ENCODE peak calls at places on chromosomes 1 and 21, in nine cellular contexts. C, P, O, U, B, E, V, W and S are unnamed samples.
A peak's percentile ranks its signal among the peaks of the same experiment; 100 is the strongest.

GRCh38 chr21:42233067-42233981 is 14.4 kb downstream of the ABCG1 start:
- DNase-seq in O (no peak), E (no peak), B (peak; percentile 60), V (peak; percentile 76), C (no peak), W (peak; percentile 95), P (peak; percentile 16), U (peak; percentile 90), S (no peak)

GRCh38 chr1:232937741-232938375 is 12.6 kb upstream of the NTPCR start:
- DNase-seq in B (no peak), E (no peak), C (no peak), O (no peak), W (no peak), V (no peak), U (no peak), P (no peak), S (no peak)

GRCh38 chr1:15802234-15802965 is 5.0 kb downstream of the UQCRHL start:
- DNase-seq in V (no peak), B (no peak), C (no peak), W (no peak), O (no peak), U (no peak), P (no peak), E (no peak), S (no peak)

GRCh38 chr1:32701951-32702598 is 495 bp downstream of the SYNC start:
- DNase-seq in B (no peak), E (no peak), P (peak; percentile 23), W (peak; percentile 22), O (peak; percentile 54), V (peak; percentile 48), C (no peak), U (no peak), S (no peak)

GRCh38 chr1:30908446-30908885 is at the start of gene SDC3:
- DNase-seq in U (no peak), O (no peak), W (no peak), P (no peak), B (no peak), C (no peak), V (peak; percentile 48), E (peak; percentile 41), S (no peak)

GRCh38 chr1:51156752-51157151 is 54.7 kb downstream of the C1orf185 start:
- DNase-seq in C (no peak), O (no peak), W (no peak), E (no peak), B (no peak), U (no peak), V (no peak), P (no peak), S (no peak)

GRCh38 chr1:32372149-32372756 is 9.9 kb downstream of the TSSK3 start:
- DNase-seq in P (no peak), C (no peak), O (no peak), B (no peak), U (no peak), E (no peak), W (no peak), V (no peak), S (no peak)

GRCh38 chr1:206738370-206739366 is 31.9 kb upstream of the IL19 start:
- DNase-seq in C (no peak), V (no peak), B (no peak), O (no peak), W (no peak), U (no peak), P (peak; percentile 27), E (no peak), S (no peak)

GRCh38 chr1:201719812-201720521 is 109.0 kb upstream of the IPO9 start:
- DNase-seq in P (peak; percentile 96), E (peak; percentile 81), W (peak; percentile 69), O (no peak), B (peak; percentile 81), U (peak; percentile 92), C (peak; percentile 92), V (peak; percentile 81), S (no peak)

GRCh38 chr1:23742670-23743286 is 493 bp upstream of the ELOA start:
- DNase-seq in W (no peak), B (no peak), V (no peak), C (no peak), O (peak; percentile 51), P (no peak), E (peak; percentile 46), U (no peak), S (no peak)

GRCh38 chr1:76330993-76331603 is 256.6 kb downstream of the ST6GALNAC3 start:
- DNase-seq in V (no peak), P (peak; percentile 79), B (no peak), C (peak; percentile 27), E (no peak), U (no peak), W (no peak), O (no peak), S (peak; percentile 21)

GRCh38 chr1:221439734-221440436 is 302.0 kb downstream of the DUSP10 start:
- DNase-seq in W (no peak), B (no peak), V (no peak), E (no peak), U (no peak), O (peak; percentile 80), C (peak; percentile 78), P (peak; percentile 94), S (peak; percentile 96)

GRCh38 chr1:211527006-211527405 is 35.0 kb upstream of the RD3 start:
- DNase-seq in C (no peak), E (no peak), W (no peak), B (no peak), P (no peak), U (no peak), O (no peak), V (no peak), S (no peak)

GRCh38 chr1:205547932-205548827 is 43.7 kb downstream of the CDK18 start:
- DNase-seq in P (no peak), B (no peak), V (no peak), E (no peak), W (no peak), C (no peak), O (peak; percentile 34), U (peak; percentile 52), S (no peak)

GRCh38 chr1:193085263-193085662 is 20.0 kb downstream of the GLRX2 start:
- DNase-seq in V (no peak), C (no peak), W (no peak), E (no peak), B (no peak), P (no peak), O (no peak), U (no peak), S (no peak)

GRCh38 chr1:51956528-51957509 is 33.7 kb downstream of the RAB3B start:
- DNase-seq in C (no peak), B (no peak), E (no peak), U (no peak), V (no peak), O (no peak), P (peak; percentile 60), W (no peak), S (no peak)

GRCh38 chr1:93338426-93338825 is 7.3 kb upstream of the DR1 start:
- DNase-seq in P (peak; percentile 95), U (no peak), B (no peak), E (no peak), W (no peak), O (peak; percentile 82), V (no peak), C (peak; percentile 81), S (peak; percentile 54)

GRCh38 chr1:198156745-198157240 is at the start of gene NEK7:
- DNase-seq in W (peak; percentile 82), P (peak; percentile 74), U (peak; percentile 83), O (peak; percentile 84), C (no peak), B (peak; percentile 76), V (peak; percentile 89), E (peak; percentile 88), S (no peak)

GRCh38 chr1:205983925-205984725 is 19.1 kb downstream of the RAB7B start:
- DNase-seq in P (peak; percentile 63), O (peak; percentile 61), C (no peak), V (peak; percentile 64), E (peak; percentile 76), U (no peak), B (peak; percentile 43), W (peak; percentile 38), S (no peak)

GRCh38 chr1:189141056-189141455 is 1336.6 kb downstream of the BRINP3 start:
- DNase-seq in E (no peak), V (no peak), W (no peak), O (no peak), P (no peak), U (no peak), C (no peak), B (no peak), S (no peak)

GRCh38 chr1:182668633-182669032 is 15.8 kb downstream of the RGS8 start:
- DNase-seq in P (no peak), W (no peak), U (no peak), C (no peak), E (no peak), V (no peak), B (no peak), O (no peak), S (no peak)

GRCh38 chr1:4689271-4689935 is 35.0 kb downstream of the AJAP1 start:
- DNase-seq in W (no peak), U (no peak), C (no peak), O (no peak), V (no peak), B (no peak), E (peak; percentile 74), P (no peak), S (no peak)

GRCh38 chr1:54331091-54331772 is 75.0 kb downstream of the SSBP3 start:
- DNase-seq in O (no peak), B (no peak), U (no peak), V (no peak), E (no peak), W (no peak), P (peak; percentile 57), C (peak; percentile 51), S (no peak)

GRCh38 chr1:153490272-153491051 is 30.0 kb upstream of the S100A7 start:
- DNase-seq in P (peak; percentile 98), V (peak; percentile 52), B (peak; percentile 68), E (peak; percentile 79), U (peak; percentile 95), C (peak; percentile 85), O (no peak), W (peak; percentile 92), S (no peak)
- H3K4me3 ChIP-seq in P (no peak overlapping the region), V (no peak overlapping the region), B (no peak overlapping the region), E (no peak overlapping the region), U (no peak overlapping the region), C (no peak overlapping the region), O (no peak overlapping the region), W (no peak overlapping the region), S (no peak overlapping the region)

GRCh38 chr1:91548382-91549040 is 47.9 kb downstream of the CDC7 start:
- DNase-seq in W (no peak), P (no peak), V (no peak), O (no peak), B (no peak), U (no peak), E (no peak), C (no peak), S (no peak)
- H3K4me3 ChIP-seq in W (no peak overlapping the region), P (no peak overlapping the region), V (no peak overlapping the region), O (no peak overlapping the region), B (no peak overlapping the region), U (no peak overlapping the region), E (no peak overlapping the region), C (no peak overlapping the region), S (no peak overlapping the region)

GRCh38 chr1:9420835-9421532 is 118.3 kb upstream of the SLC25A33 start:
- DNase-seq in O (no peak), P (no peak), U (no peak), V (no peak), B (no peak), W (no peak), E (no peak), C (no peak), S (no peak)
- H3K4me3 ChIP-seq in O (no peak overlapping the region), P (no peak overlapping the region), U (no peak overlapping the region), V (no peak overlapping the region), B (no peak overlapping the region), W (no peak overlapping the region), E (no peak overlapping the region), C (no peak overlapping the region), S (no peak overlapping the region)

GRCh38 chr21:43916691-43917514 is 51.9 kb downstream of the AGPAT3 start:
- DNase-seq in V (no peak), B (no peak), W (no peak), P (no peak), O (no peak), C (no peak), U (no peak), E (no peak), S (no peak)
- H3K4me3 ChIP-seq in V (peak overlapping the region; percentile 29), B (no peak overlapping the region), W (no peak overlapping the region), P (no peak overlapping the region), O (peak overlapping the region; percentile 38), C (peak overlapping the region; percentile 28), U (no peak overlapping the region), E (no peak overlapping the region), S (peak overlapping the region; percentile 25)